ENCODE peak calls at places on chromosomes 1 and 21, in four cellular contexts. F, J, C and D are unnamed samples.

GRCh38 chr1:204255225-204255624 is 41.4 kb upstream of the GOLT1A start:
- DNase-seq in F (no peak), J (no peak), C (peak), D (peak)

GRCh38 chr1:45299981-45300668 is 26.6 kb upstream of the HPDL start:
- DNase-seq in F (peak), J (peak), C (peak), D (peak)

GRCh38 chr1:31786366-31787060 is 22.4 kb upstream of the ADGRB2 start:
- DNase-seq in F (no peak), J (no peak), C (no peak), D (no peak)

GRCh38 chr1:175853681-175854080 is 110.3 kb upstream of the TNR start:
- DNase-seq in F (no peak), J (no peak), C (no peak), D (no peak)

GRCh38 chr1:182611326-182611725 is 7.1 kb upstream of the RGS16 start:
- DNase-seq in F (no peak), J (no peak), C (no peak), D (no peak)

GRCh38 chr21:38404134-38404533 is 94.1 kb downstream of the ERG start:
- DNase-seq in F (no peak), J (no peak), C (no peak), D (no peak)

GRCh38 chr1:26972390-26972789 is 12.1 kb upstream of the KDF1 start:
- DNase-seq in F (no peak), J (no peak), C (no peak), D (no peak)

GRCh38 chr1:117017648-117018047 is 16.1 kb downstream of the CD101 start:
- DNase-seq in F (no peak), J (no peak), C (no peak), D (peak)

GRCh38 chr1:151596166-151596933 is 15.5 kb upstream of the SNX27 start:
- DNase-seq in F (no peak), J (no peak), C (no peak), D (no peak)

GRCh38 chr1:157388057-157388456 is 164.3 kb downstream of the FCRL5 start:
- DNase-seq in F (no peak), J (no peak), C (no peak), D (no peak)

GRCh38 chr1:168585191-168585590 is 8.8 kb downstream of the XCL1 start:
- DNase-seq in F (no peak), J (no peak), C (no peak), D (no peak)

GRCh38 chr1:180785306-180785705 is 127.4 kb upstream of the KIAA1614 start:
- DNase-seq in F (no peak), J (no peak), C (no peak), D (no peak)

GRCh38 chr1:43822040-43822439 is 111.6 kb upstream of the ARTN start:
- DNase-seq in F (no peak), J (no peak), C (no peak), D (no peak)

GRCh38 chr1:43818691-43819090 is 111.4 kb downstream of the ST3GAL3 start:
- DNase-seq in F (no peak), J (no peak), C (no peak), D (no peak)

GRCh38 chr1:23367451-23367790 is 2.2 kb downstream of the ZNF436 start:
- DNase-seq in F (no peak), J (no peak), C (no peak), D (no peak)

GRCh38 chr1:157496121-157496526 is 56.2 kb downstream of the FCRL5 start:
- DNase-seq in F (peak), J (peak), C (peak), D (peak)

GRCh38 chr1:11940260-11940921 is 5.9 kb downstream of the PLOD1 start:
- DNase-seq in F (no peak), J (no peak), C (no peak), D (peak)

GRCh38 chr1:245880754-245881403 is 626.2 kb downstream of the SMYD3 start:
- DNase-seq in F (no peak), J (no peak), C (no peak), D (no peak)

GRCh38 chr1:7587726-7588456 is 183.2 kb upstream of the VAMP3 start:
- DNase-seq in F (no peak), J (no peak), C (no peak), D (no peak)

GRCh38 chr1:192524223-192524622 is 51.4 kb upstream of the RGS1 start:
- DNase-seq in F (no peak), J (no peak), C (no peak), D (no peak)